ENCODE peak calls at places on chromosomes 1 and 21, in nine cellular contexts. R, A, Q, F, V, W, T, I and Y are unnamed samples.

GRCh38 chr1:225824522-225824921 is 14.6 kb downstream of the EPHX1 start:
- DNase-seq in R (no peak), A (no peak), Q (no peak), F (no peak), V (no peak), W (no peak), T (no peak), I (no peak), Y (no peak)

GRCh38 chr1:119372493-119373086 is 4.0 kb downstream of the HAO2 start:
- DNase-seq in R (no peak), A (no peak), Q (peak), F (no peak), V (peak), W (peak), T (no peak), I (peak), Y (no peak)

GRCh38 chr21:43025636-43026180 is 49.9 kb downstream of the CBS start:
- DNase-seq in R (no peak), A (no peak), Q (no peak), F (peak), V (peak), W (no peak), T (peak), I (peak), Y (peak)

GRCh38 chr1:35768350-35769187 is 1.2 kb downstream of the CLSPN start:
- DNase-seq in R (no peak), A (no peak), Q (no peak), F (no peak), V (no peak), W (peak), T (no peak), I (peak), Y (no peak)

GRCh38 chr1:59903136-59903754 is 23.3 kb downstream of the CYP2J2 start:
- DNase-seq in R (peak), A (no peak), Q (peak), F (no peak), V (peak), W (no peak), T (no peak), I (peak), Y (peak)

GRCh38 chr1:172599912-172600311 is 59.0 kb upstream of the FASLG start:
- DNase-seq in R (no peak), A (no peak), Q (peak), F (no peak), V (no peak), W (no peak), T (no peak), I (no peak), Y (no peak)

GRCh38 chr1:179586107-179586823 is 5.4 kb upstream of the TDRD5 start:
- DNase-seq in R (peak), A (peak), Q (peak), F (no peak), V (peak), W (no peak), T (no peak), I (peak), Y (no peak)

GRCh38 chr1:182952677-182953444 is at the start of gene SHCBP1L:
- DNase-seq in R (no peak), A (peak), Q (peak), F (no peak), V (peak), W (no peak), T (no peak), I (peak), Y (no peak)

GRCh38 chr1:181179980-181180964 is 91.8 kb downstream of the IER5 start:
- DNase-seq in R (peak), A (peak), Q (peak), F (peak), V (peak), W (no peak), T (peak), I (peak), Y (peak)

GRCh38 chr1:12756756-12757433 is 10.9 kb downstream of the CFAP107 start:
- DNase-seq in R (no peak), A (no peak), Q (no peak), F (no peak), V (no peak), W (no peak), T (no peak), I (no peak), Y (no peak)

GRCh38 chr1:109241344-109241743 is 8.0 kb upstream of the CELSR2 start:
- DNase-seq in R (no peak), A (no peak), Q (no peak), F (no peak), V (no peak), W (no peak), T (no peak), I (peak), Y (no peak)

GRCh38 chr1:204383163-204383904 is 23.6 kb upstream of the PLEKHA6 start:
- DNase-seq in R (no peak), A (no peak), Q (no peak), F (no peak), V (no peak), W (no peak), T (no peak), I (no peak), Y (no peak)

GRCh38 chr1:18951818-18952391 is 4.6 kb downstream of the IFFO2 start:
- DNase-seq in R (no peak), A (no peak), Q (no peak), F (no peak), V (no peak), W (no peak), T (no peak), I (peak), Y (peak)

GRCh38 chr21:37337179-37337578 is 29.4 kb upstream of the DYRK1A start:
- DNase-seq in R (no peak), A (no peak), Q (no peak), F (no peak), V (no peak), W (no peak), T (no peak), I (no peak), Y (no peak)

GRCh38 chr1:2314297-2314802 is 77.0 kb downstream of the MORN1 start:
- DNase-seq in R (no peak), A (peak), Q (peak), F (peak), V (peak), W (no peak), T (no peak), I (peak), Y (no peak)

GRCh38 chr1:67061266-67061665 is 7.3 kb upstream of the SLC35D1 start:
- DNase-seq in R (no peak), A (no peak), Q (no peak), F (peak), V (peak), W (no peak), T (no peak), I (no peak), Y (no peak)

GRCh38 chr21:17911628-17912027 is 92.5 kb upstream of the C21orf91 start:
- DNase-seq in R (no peak), A (no peak), Q (no peak), F (peak), V (peak), W (no peak), T (no peak), I (no peak), Y (peak)

GRCh38 chr1:31605908-31606427 is 11.5 kb upstream of the HCRTR1 start:
- DNase-seq in R (no peak), A (no peak), Q (no peak), F (peak), V (peak), W (peak), T (peak), I (peak), Y (peak)

GRCh38 chr1:56133517-56134472 is 445.6 kb downstream of the PLPP3 start:
- DNase-seq in R (no peak), A (no peak), Q (no peak), F (no peak), V (no peak), W (no peak), T (no peak), I (no peak), Y (no peak)

GRCh38 chr1:39098569-39099250 is 72.6 kb downstream of the NDUFS5 start:
- DNase-seq in R (peak), A (no peak), Q (peak), F (peak), V (peak), W (peak), T (peak), I (peak), Y (peak)

GRCh38 chr21:40200962-40201361 is 333.7 kb downstream of the PCP4 start:
- DNase-seq in R (no peak), A (no peak), Q (no peak), F (no peak), V (no peak), W (no peak), T (no peak), I (no peak), Y (no peak)

GRCh38 chr1:180097319-180097605 is 57.4 kb upstream of the QSOX1 start:
- DNase-seq in R (no peak), A (no peak), Q (no peak), F (no peak), V (no peak), W (no peak), T (no peak), I (no peak), Y (no peak)

GRCh38 chr1:10209590-10209904 is 823 bp upstream of the KIF1B start:
- DNase-seq in R (no peak), A (no peak), Q (no peak), F (no peak), V (no peak), W (no peak), T (no peak), I (no peak), Y (no peak)

GRCh38 chr1:180636138-180636537 is 4.3 kb downstream of the XPR1 start:
- DNase-seq in R (no peak), A (no peak), Q (no peak), F (peak), V (no peak), W (no peak), T (no peak), I (peak), Y (no peak)

GRCh38 chr1:156675715-156676311 is 1.4 kb downstream of the NES start:
- DNase-seq in R (no peak), A (no peak), Q (peak), F (peak), V (peak), W (no peak), T (no peak), I (no peak), Y (no peak)

GRCh38 chr1:63918395-63918945 is 144.7 kb downstream of the ROR1 start:
- DNase-seq in R (no peak), A (no peak), Q (no peak), F (no peak), V (peak), W (no peak), T (no peak), I (no peak), Y (no peak)

GRCh38 chr1:63915121-63915520 is 141.3 kb downstream of the ROR1 start:
- DNase-seq in R (no peak), A (no peak), Q (no peak), F (peak), V (peak), W (peak), T (no peak), I (no peak), Y (no peak)

GRCh38 chr1:63920154-63921117 is 146.6 kb downstream of the ROR1 start:
- DNase-seq in R (no peak), A (no peak), Q (no peak), F (peak), V (peak), W (no peak), T (peak), I (peak), Y (peak)

GRCh38 chr1:63916485-63917360 is 142.9 kb downstream of the ROR1 start:
- DNase-seq in R (no peak), A (no peak), Q (no peak), F (no peak), V (no peak), W (no peak), T (no peak), I (no peak), Y (no peak)

DNA sequence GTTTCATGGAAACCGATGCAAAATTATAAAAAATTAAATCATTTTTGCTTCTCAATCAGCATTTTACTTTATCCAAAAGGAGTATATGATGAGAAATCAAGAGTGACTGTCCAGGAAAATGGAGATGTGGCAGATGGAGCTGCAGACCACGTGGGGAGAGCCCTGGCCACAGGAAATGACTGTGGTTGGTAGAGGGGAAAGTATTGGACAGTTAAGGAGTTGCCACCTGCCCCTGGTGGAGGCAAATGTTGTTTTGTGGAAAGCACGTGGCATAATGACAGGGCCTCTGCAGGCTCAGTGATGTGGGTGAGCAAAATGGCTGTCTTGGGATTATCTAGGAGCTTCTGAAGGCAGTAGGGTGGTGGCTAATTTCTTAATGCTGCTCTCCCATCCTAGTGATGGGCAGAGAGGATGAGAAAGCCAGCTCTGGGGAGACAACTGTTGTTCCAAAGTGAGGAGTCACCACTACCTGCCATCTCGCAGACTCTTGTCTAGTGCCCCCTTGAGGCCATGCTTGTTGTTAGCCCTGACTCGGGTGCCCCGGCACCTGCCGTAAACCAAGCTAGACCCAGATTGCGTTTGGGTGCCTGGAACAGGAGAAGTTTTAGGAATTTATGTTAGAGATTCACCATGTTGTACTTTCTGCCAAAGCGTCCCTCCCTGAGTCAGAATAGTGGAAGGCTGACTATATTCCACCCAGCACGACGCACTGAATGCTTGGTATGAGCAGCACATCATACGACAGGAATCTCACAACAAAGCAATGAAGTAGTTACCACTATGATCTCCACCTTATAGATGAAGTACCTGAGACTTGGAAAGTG is 144.0 kb downstream of the ROR1 start:
- DNase-seq in R (no peak), A (no peak), Q (no peak), F (peak), V (peak), W (peak), T (no peak), I (no peak), Y (no peak)
- TF ChIP-seq CTCF in R (no peak), A (no peak), Q (no peak), F (peak), V (peak), W (peak), T (no peak), I (peak), Y (peak)

GRCh38 chr21:35027558-35028450 is 21.3 kb downstream of the RUNX1 start:
- DNase-seq in R (no peak), A (no peak), Q (no peak), F (no peak), V (no peak), W (peak), T (no peak), I (no peak), Y (no peak)

GRCh38 chr21:35024475-35024874 is 24.6 kb downstream of the RUNX1 start:
- DNase-seq in R (no peak), A (no peak), Q (no peak), F (no peak), V (no peak), W (no peak), T (no peak), I (no peak), Y (no peak)

GRCh38 chr21:35025206-35026152 is 23.6 kb downstream of the RUNX1 start:
- DNase-seq in R (no peak), A (no peak), Q (no peak), F (no peak), V (no peak), W (no peak), T (no peak), I (peak), Y (no peak)

GRCh38 chr21:35026617-35027557 is 22.2 kb downstream of the RUNX1 start:
- DNase-seq in R (no peak), A (peak), Q (peak), F (peak), V (peak), W (peak), T (no peak), I (peak), Y (peak)

DNA sequence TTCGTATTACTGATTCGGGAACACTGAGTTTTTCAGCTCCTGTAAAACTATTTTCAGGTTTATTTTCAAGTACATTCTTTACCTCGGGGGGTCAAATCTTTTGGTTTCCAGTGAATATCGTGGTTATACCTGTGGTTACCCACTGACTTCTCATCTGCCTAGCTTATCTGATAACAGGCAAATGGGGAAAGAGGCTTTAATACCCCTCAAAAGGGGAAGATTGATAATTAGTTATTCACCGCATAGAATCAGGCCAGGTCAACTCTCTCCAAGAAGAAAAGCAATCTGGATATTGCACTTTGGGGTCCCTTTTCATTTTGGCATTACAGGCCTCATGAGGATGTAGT is 23.0 kb downstream of the RUNX1 start:
- DNase-seq in R (no peak), A (no peak), Q (no peak), F (no peak), V (peak), W (no peak), T (no peak), I (peak), Y (no peak)
- H3K27ac ChIP-seq in R (no peak), A (peak), Q (no peak), F (no peak), V (no peak), W (peak), T (no peak), I (no peak), Y (no peak)

DNA sequence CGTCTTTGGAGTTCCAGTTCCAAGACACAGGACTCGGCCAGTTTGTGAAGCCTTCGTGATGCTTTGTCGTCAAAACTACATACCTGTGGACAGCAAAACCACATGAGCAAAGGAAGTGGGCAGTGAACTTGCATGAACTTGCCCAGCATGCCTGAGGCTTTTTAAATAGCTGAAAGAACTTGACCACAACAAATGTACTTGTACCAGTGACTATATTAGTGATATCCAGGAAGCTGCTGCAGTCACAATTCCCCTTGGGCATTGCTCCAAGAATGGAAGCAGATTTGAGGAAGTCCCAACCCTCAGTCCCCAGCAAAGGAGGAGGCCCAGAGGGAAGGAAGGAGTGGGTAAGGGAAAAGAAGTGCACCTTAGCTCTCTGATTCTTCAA is 2.6 kb downstream of the FUCA1 start:
- DNase-seq in R (no peak), A (no peak), Q (no peak), F (peak), V (peak), W (no peak), T (no peak), I (peak), Y (peak)
- H3K4me3 ChIP-seq in R (no peak), A (no peak), Q (no peak), F (no peak), V (no peak), W (no peak), T (no peak), I (no peak), Y (no peak)

GRCh38 chr1:227788279-227789041 is 27.0 kb upstream of the PRSS38 start:
- DNase-seq in R (no peak), A (peak), Q (no peak), F (no peak), V (no peak), W (peak), T (no peak), I (no peak), Y (no peak)

GRCh38 chr1:227789042-227789880 is 26.2 kb upstream of the PRSS38 start:
- DNase-seq in R (no peak), A (no peak), Q (no peak), F (peak), V (no peak), W (no peak), T (no peak), I (no peak), Y (no peak)

GRCh38 chr1:227791425-227792090 is 23.9 kb upstream of the PRSS38 start:
- DNase-seq in R (no peak), A (no peak), Q (no peak), F (no peak), V (no peak), W (no peak), T (no peak), I (no peak), Y (no peak)

GRCh38 chr1:227790868-227791267 is 24.6 kb upstream of the PRSS38 start:
- DNase-seq in R (no peak), A (no peak), Q (no peak), F (no peak), V (no peak), W (no peak), T (no peak), I (no peak), Y (no peak)

DNA sequence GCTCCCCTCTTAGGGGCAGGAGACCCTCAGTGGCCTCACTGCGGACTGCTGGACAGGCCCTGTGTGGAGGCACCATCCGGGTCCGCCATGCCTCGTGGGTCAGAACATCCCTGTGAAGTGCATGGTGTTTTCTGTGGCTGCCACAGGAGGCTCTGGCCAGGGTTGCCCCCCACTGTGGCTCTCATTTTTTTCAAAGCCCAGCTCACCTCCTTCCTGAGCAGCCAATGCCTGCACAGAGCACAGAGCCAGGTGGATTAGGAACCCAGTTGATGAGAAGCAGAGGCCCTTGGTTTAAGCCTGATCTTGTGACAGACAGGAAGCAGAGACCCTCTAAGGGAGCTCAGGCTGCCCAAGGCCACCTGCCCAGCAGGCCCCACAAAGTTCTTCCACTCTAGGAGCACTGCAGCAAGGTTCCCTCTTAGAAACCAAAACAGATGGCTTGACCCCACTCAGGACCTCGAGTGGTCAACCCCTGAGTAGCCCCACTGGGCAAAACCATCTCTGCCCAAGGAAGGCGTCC is 25.5 kb upstream of the PRSS38 start:
- DNase-seq in R (no peak), A (no peak), Q (no peak), F (no peak), V (no peak), W (no peak), T (no peak), I (no peak), Y (no peak)
- TF ChIP-seq CTCF in R (no peak), A (no peak), Q (no peak), F (no peak), V (peak), W (no peak), T (no peak), I (no peak), Y (no peak)

GRCh38 chr1:209673631-209674417 is 1.4 kb upstream of the G0S2 start:
- DNase-seq in R (no peak), A (no peak), Q (no peak), F (no peak), V (no peak), W (no peak), T (no peak), I (peak), Y (no peak)
- H3K27ac ChIP-seq in R (no peak), A (peak), Q (no peak), F (no peak), V (no peak), W (no peak), T (no peak), I (no peak), Y (no peak)

GRCh38 chr1:11281518-11282331 is 8.7 kb downstream of the UBIAD1 start:
- DNase-seq in R (no peak), A (peak), Q (peak), F (peak), V (peak), W (no peak), T (peak), I (peak), Y (peak)
- H3K4me3 ChIP-seq in R (no peak), A (no peak), Q (no peak), F (no peak), V (no peak), W (peak), T (no peak), I (no peak), Y (no peak)